ENCODE peak calls at places on chromosome 6, in ten cellular contexts. U, M, V, K, S, F, C, J, P and E are unnamed samples.
A peak's percentile ranks its signal among the peaks of the same experiment; 100 is the strongest.

GRCh38 chr6:145756170-145756662 is 20.9 kb upstream of the EPM2A start:
- DNase-seq in S (no peak), F (no peak), C (no peak), U (peak; percentile 50), K (no peak), J (no peak), P (peak; percentile 95), M (no peak), V (no peak), E (no peak)

GRCh38 chr6:1525364-1526038 is 84.2 kb upstream of the FOXC1 start:
- DNase-seq in U (no peak), S (no peak), F (no peak), J (no peak), K (no peak), V (no peak), P (no peak), M (no peak), C (no peak), E (no peak)

GRCh38 chr6:24323632-24324337 is 34.1 kb downstream of the DCDC2 start:
- DNase-seq in C (no peak), J (no peak), S (no peak), F (peak; percentile 88), M (no peak), K (no peak), V (no peak), U (no peak), P (peak; percentile 33), E (no peak)

GRCh38 chr6:43772571-43773049 is 2.6 kb downstream of the VEGFA start:
- DNase-seq in K (no peak), S (peak; percentile 74), U (peak; percentile 72), V (no peak), F (peak; percentile 24), C (no peak), J (no peak), M (no peak), P (peak; percentile 47), E (no peak)

GRCh38 chr6:111114484-111114883 is 27.2 kb downstream of the SLC16A10 start:
- DNase-seq in J (no peak), P (peak; percentile 2), C (no peak), K (no peak), F (no peak), S (no peak), M (no peak), U (no peak), V (no peak), E (no peak)

GRCh38 chr6:99613705-99614429 is 7.2 kb downstream of the PRDM13 start:
- DNase-seq in P (peak; percentile 14), M (peak; percentile 44), K (peak; percentile 49), F (no peak), J (no peak), U (no peak), S (no peak), C (peak; percentile 27), V (no peak), E (no peak)

GRCh38 chr6:43953256-43953655 is 174.0 kb downstream of the MRPL14 start:
- DNase-seq in P (no peak), V (peak; percentile 43), M (no peak), U (no peak), J (no peak), K (no peak), C (no peak), S (no peak), F (no peak), E (no peak)

GRCh38 chr6:25768566-25768965 is 14.0 kb downstream of the SLC17A4 start:
- DNase-seq in S (no peak), C (no peak), P (no peak), U (no peak), V (no peak), K (no peak), J (no peak), M (no peak), F (no peak), E (no peak)

GRCh38 chr6:30156262-30156599 is 4.8 kb downstream of the TRIM10 start:
- DNase-seq in P (peak; percentile 11), J (no peak), U (peak; percentile 58), S (no peak), V (no peak), F (peak; percentile 44), C (no peak), M (no peak), K (no peak), E (no peak)